ENCODE peak calls at places on chromosomes 7 and 10, in four cellular contexts. One of them, this sample, is unnamed.
A peak's percentile ranks its signal among the peaks of the same experiment; 100 is the strongest.

GRCh38 chr10:91681361-91682276 is 48.7 kb upstream of the PPP1R3C start:
- DNase-seq in AG20443: no peak
- DNase-seq in transverse colon: no peak
- DNase-seq in fibroblast of mammary gland: peak; percentile 16
- DNase-seq in this sample: no peak

GRCh38 chr7:159015081-159015893 is 129.4 kb downstream of the VIPR2 start:
- DNase-seq in transverse colon: peak; percentile 45
- DNase-seq in fibroblast of mammary gland: peak; percentile 17
- DNase-seq in AG20443: peak; percentile 64
- DNase-seq in this sample: peak; percentile 45

GRCh38 chr7:38929460-38930171 is 20.6 kb upstream of the VPS41 start:
- DNase-seq in AG20443: no peak
- DNase-seq in fibroblast of mammary gland: no peak
- DNase-seq in transverse colon: no peak
- DNase-seq in this sample: peak; percentile 66

GRCh38 chr10:5512881-5513698 is 11.7 kb upstream of the CALML3 start:
- DNase-seq in transverse colon: no peak
- DNase-seq in fibroblast of mammary gland: no peak
- DNase-seq in AG20443: no peak
- DNase-seq in this sample: no peak

GRCh38 chr10:102009801-102010425 is 46.1 kb downstream of the ARMH3 start:
- DNase-seq in fibroblast of mammary gland: peak; percentile 92
- DNase-seq in transverse colon: peak; percentile 30
- DNase-seq in AG20443: peak; percentile 92
- DNase-seq in this sample: peak; percentile 93

GRCh38 chr7:25672476-25672875 is 444.2 kb upstream of the NPVF start:
- DNase-seq in fibroblast of mammary gland: no peak
- DNase-seq in transverse colon: no peak
- DNase-seq in AG20443: no peak
- DNase-seq in this sample: no peak

GRCh38 chr10:124497196-124497990 is 35.8 kb downstream of the LHPP start:
- DNase-seq in fibroblast of mammary gland: no peak
- DNase-seq in transverse colon: no peak
- DNase-seq in AG20443: no peak
- DNase-seq in this sample: no peak

GRCh38 chr10:101272229-101272868 is 43.1 kb upstream of the LBX1 start:
- DNase-seq in AG20443: peak; percentile 87
- DNase-seq in fibroblast of mammary gland: peak; percentile 64
- DNase-seq in transverse colon: peak; percentile 61
- DNase-seq in this sample: peak; percentile 55

GRCh38 chr10:31315453-31315852 is 3.6 kb upstream of the ZEB1 start:
- DNase-seq in fibroblast of mammary gland: peak; percentile 93
- DNase-seq in AG20443: peak; percentile 78
- DNase-seq in transverse colon: no peak
- DNase-seq in this sample: peak; percentile 50

GRCh38 chr7:130071701-130072622 is 1.6 kb downstream of the KLHDC10 start:
- DNase-seq in fibroblast of mammary gland: peak; percentile 91
- DNase-seq in AG20443: peak; percentile 75
- DNase-seq in transverse colon: peak; percentile 60
- DNase-seq in this sample: peak; percentile 87

GRCh38 chr7:138538518-138538917 is 78.5 kb downstream of the TRIM24 start:
- DNase-seq in AG20443: peak; percentile 13
- DNase-seq in fibroblast of mammary gland: peak; percentile 5
- DNase-seq in transverse colon: no peak
- DNase-seq in this sample: peak; percentile 76

GRCh38 chr7:100679927-100680588 is 6.5 kb downstream of the GNB2 start:
- DNase-seq in transverse colon: peak; percentile 14
- DNase-seq in AG20443: peak; percentile 67
- DNase-seq in fibroblast of mammary gland: peak; percentile 84
- DNase-seq in this sample: no peak

This sample was measured in iris pigment epithelial cell.